ENCODE peak calls at places on chromosomes 12 and 14, in eight cellular contexts. One of them, this sample, is unnamed.
A peak's percentile ranks its signal among the peaks of the same experiment; 100 is the strongest.

GRCh38 chr12:53483225-53483978 is 15.9 kb downstream of the MAP3K12 start:
- DNase-seq in progenitor cell of endocrine pancreas: no peak
- DNase-seq in type B pancreatic cell: no peak
- DNase-seq in CD8-positive, alpha-beta T cell: no peak
- DNase-seq in transverse colon: peak; percentile 44
- DNase-seq in fibroblast of lung: no peak
- DNase-seq in body of pancreas: no peak
- DNase-seq in neural progenitor cell: no peak
- DNase-seq in this sample: no peak

GRCh38 chr12:42716521-42716920 is 127.0 kb upstream of the PRICKLE1 start:
- DNase-seq in progenitor cell of endocrine pancreas: no peak
- DNase-seq in type B pancreatic cell: no peak
- DNase-seq in CD8-positive, alpha-beta T cell: no peak
- DNase-seq in transverse colon: no peak
- DNase-seq in fibroblast of lung: peak; percentile 78
- DNase-seq in body of pancreas: peak; percentile 45
- DNase-seq in neural progenitor cell: no peak
- DNase-seq in this sample: no peak

GRCh38 chr14:52917732-52918131 is 33.1 kb downstream of the FERMT2 start:
- DNase-seq in progenitor cell of endocrine pancreas: no peak
- DNase-seq in type B pancreatic cell: no peak
- DNase-seq in CD8-positive, alpha-beta T cell: no peak
- DNase-seq in transverse colon: no peak
- DNase-seq in fibroblast of lung: no peak
- DNase-seq in body of pancreas: no peak
- DNase-seq in neural progenitor cell: no peak
- DNase-seq in this sample: no peak

GRCh38 chr12:3671330-3672112 is 81.4 kb downstream of the CRACR2A start:
- DNase-seq in progenitor cell of endocrine pancreas: no peak
- DNase-seq in type B pancreatic cell: no peak
- DNase-seq in CD8-positive, alpha-beta T cell: no peak
- DNase-seq in transverse colon: no peak
- DNase-seq in fibroblast of lung: no peak
- DNase-seq in body of pancreas: no peak
- DNase-seq in neural progenitor cell: no peak
- DNase-seq in this sample: no peak

GRCh38 chr12:78684419-78684818 is 180.2 kb upstream of the SYT1 start:
- DNase-seq in progenitor cell of endocrine pancreas: no peak
- DNase-seq in type B pancreatic cell: no peak
- DNase-seq in CD8-positive, alpha-beta T cell: no peak
- DNase-seq in transverse colon: no peak
- DNase-seq in fibroblast of lung: no peak
- DNase-seq in body of pancreas: no peak
- DNase-seq in neural progenitor cell: no peak
- DNase-seq in this sample: no peak

GRCh38 chr12:9049520-9050133 is 60.3 kb downstream of the KLRG1 start:
- DNase-seq in progenitor cell of endocrine pancreas: no peak
- DNase-seq in type B pancreatic cell: no peak
- DNase-seq in CD8-positive, alpha-beta T cell: peak; percentile 30
- DNase-seq in transverse colon: no peak
- DNase-seq in fibroblast of lung: peak; percentile 21
- DNase-seq in body of pancreas: peak; percentile 16
- DNase-seq in neural progenitor cell: peak; percentile 52
- DNase-seq in this sample: peak; percentile 15

GRCh38 chr12:54701940-54702592 is 53.9 kb upstream of the DCD start:
- DNase-seq in progenitor cell of endocrine pancreas: no peak
- DNase-seq in type B pancreatic cell: no peak
- DNase-seq in CD8-positive, alpha-beta T cell: no peak
- DNase-seq in transverse colon: no peak
- DNase-seq in fibroblast of lung: peak; percentile 25
- DNase-seq in body of pancreas: peak; percentile 38
- DNase-seq in neural progenitor cell: peak; percentile 65
- DNase-seq in this sample: no peak

GRCh38 chr12:11805043-11805442 is 155.6 kb downstream of the ETV6 start:
- DNase-seq in progenitor cell of endocrine pancreas: no peak
- DNase-seq in type B pancreatic cell: no peak
- DNase-seq in CD8-positive, alpha-beta T cell: no peak
- DNase-seq in transverse colon: no peak
- DNase-seq in fibroblast of lung: no peak
- DNase-seq in body of pancreas: no peak
- DNase-seq in neural progenitor cell: no peak
- DNase-seq in this sample: no peak

GRCh38 chr12:52713960-52714886 is 10.9 kb upstream of the KRT77 start:
- DNase-seq in progenitor cell of endocrine pancreas: peak; percentile 27
- DNase-seq in type B pancreatic cell: no peak
- DNase-seq in CD8-positive, alpha-beta T cell: peak; percentile 40
- DNase-seq in transverse colon: no peak
- DNase-seq in fibroblast of lung: no peak
- DNase-seq in body of pancreas: no peak
- DNase-seq in neural progenitor cell: peak; percentile 77
- DNase-seq in this sample: peak; percentile 75

GRCh38 chr12:75641031-75641780 is 129.8 kb upstream of the KRR1 start:
- DNase-seq in progenitor cell of endocrine pancreas: no peak
- DNase-seq in type B pancreatic cell: no peak
- DNase-seq in CD8-positive, alpha-beta T cell: no peak
- DNase-seq in transverse colon: peak; percentile 8
- DNase-seq in fibroblast of lung: peak; percentile 99
- DNase-seq in body of pancreas: no peak
- DNase-seq in neural progenitor cell: no peak
- DNase-seq in this sample: no peak

GRCh38 chr12:1605129-1606020 is 11.0 kb upstream of the FBXL14 start:
- DNase-seq in progenitor cell of endocrine pancreas: peak; percentile 59
- DNase-seq in type B pancreatic cell: no peak
- DNase-seq in CD8-positive, alpha-beta T cell: peak; percentile 66
- DNase-seq in transverse colon: peak; percentile 77
- DNase-seq in fibroblast of lung: peak; percentile 79
- DNase-seq in body of pancreas: peak; percentile 88
- DNase-seq in neural progenitor cell: peak; percentile 84
- DNase-seq in this sample: peak; percentile 65

GRCh38 chr14:101334656-101335055 is 226.6 kb upstream of the DIO3 start:
- DNase-seq in progenitor cell of endocrine pancreas: no peak
- DNase-seq in type B pancreatic cell: no peak
- DNase-seq in CD8-positive, alpha-beta T cell: no peak
- DNase-seq in transverse colon: no peak
- DNase-seq in fibroblast of lung: no peak
- DNase-seq in body of pancreas: no peak
- DNase-seq in neural progenitor cell: peak; percentile 87
- DNase-seq in this sample: no peak

GRCh38 chr12:11839093-11839641 is 189.7 kb downstream of the ETV6 start:
- DNase-seq in progenitor cell of endocrine pancreas: no peak
- DNase-seq in type B pancreatic cell: no peak
- DNase-seq in CD8-positive, alpha-beta T cell: no peak
- DNase-seq in transverse colon: peak; percentile 42
- DNase-seq in fibroblast of lung: peak; percentile 87
- DNase-seq in body of pancreas: peak; percentile 62
- DNase-seq in neural progenitor cell: no peak
- DNase-seq in this sample: no peak

GRCh38 chr12:4164591-4165558 is 108.7 kb upstream of the CCND2 start:
- DNase-seq in progenitor cell of endocrine pancreas: peak; percentile 63
- DNase-seq in type B pancreatic cell: peak; percentile 74
- DNase-seq in CD8-positive, alpha-beta T cell: peak; percentile 55
- DNase-seq in transverse colon: peak; percentile 50
- DNase-seq in fibroblast of lung: peak; percentile 74
- DNase-seq in body of pancreas: no peak
- DNase-seq in neural progenitor cell: peak; percentile 66
- DNase-seq in this sample: peak; percentile 76

GRCh38 chr14:53793790-53794560 is 162.7 kb downstream of the BMP4 start:
- DNase-seq in progenitor cell of endocrine pancreas: no peak
- DNase-seq in type B pancreatic cell: no peak
- DNase-seq in CD8-positive, alpha-beta T cell: no peak
- DNase-seq in transverse colon: peak; percentile 11
- DNase-seq in fibroblast of lung: peak; percentile 43
- DNase-seq in body of pancreas: peak; percentile 3
- DNase-seq in neural progenitor cell: no peak
- DNase-seq in this sample: no peak

GRCh38 chr14:36719823-36720222 is 58.2 kb downstream of the PAX9 start:
- DNase-seq in progenitor cell of endocrine pancreas: no peak
- DNase-seq in type B pancreatic cell: no peak
- DNase-seq in CD8-positive, alpha-beta T cell: no peak
- DNase-seq in transverse colon: no peak
- DNase-seq in fibroblast of lung: no peak
- DNase-seq in body of pancreas: no peak
- DNase-seq in neural progenitor cell: no peak
- DNase-seq in this sample: no peak

GRCh38 chr14:51552768-51553426 is 98.8 kb upstream of the FRMD6 start:
- DNase-seq in progenitor cell of endocrine pancreas: no peak
- DNase-seq in type B pancreatic cell: no peak
- DNase-seq in CD8-positive, alpha-beta T cell: no peak
- DNase-seq in transverse colon: no peak
- DNase-seq in fibroblast of lung: peak; percentile 30
- DNase-seq in body of pancreas: peak; percentile 5
- DNase-seq in neural progenitor cell: no peak
- DNase-seq in this sample: no peak

GRCh38 chr14:51554339-51554920 is 97.3 kb upstream of the FRMD6 start:
- DNase-seq in progenitor cell of endocrine pancreas: no peak
- DNase-seq in type B pancreatic cell: no peak
- DNase-seq in CD8-positive, alpha-beta T cell: no peak
- DNase-seq in transverse colon: no peak
- DNase-seq in fibroblast of lung: peak; percentile 96
- DNase-seq in body of pancreas: no peak
- DNase-seq in neural progenitor cell: no peak
- DNase-seq in this sample: no peak

GRCh38 chr14:51552275-51552674 is 99.4 kb upstream of the FRMD6 start:
- DNase-seq in progenitor cell of endocrine pancreas: no peak
- DNase-seq in type B pancreatic cell: no peak
- DNase-seq in CD8-positive, alpha-beta T cell: no peak
- DNase-seq in transverse colon: no peak
- DNase-seq in fibroblast of lung: no peak
- DNase-seq in body of pancreas: no peak
- DNase-seq in neural progenitor cell: peak; percentile 11
- DNase-seq in this sample: no peak

GRCh38 chr14:51554953-51555352 is 96.8 kb upstream of the FRMD6 start:
- DNase-seq in progenitor cell of endocrine pancreas: no peak
- DNase-seq in type B pancreatic cell: no peak
- DNase-seq in CD8-positive, alpha-beta T cell: no peak
- DNase-seq in transverse colon: no peak
- DNase-seq in fibroblast of lung: peak; percentile 58
- DNase-seq in body of pancreas: no peak
- DNase-seq in neural progenitor cell: peak; percentile 10
- DNase-seq in this sample: no peak
- TF ChIP-seq CTCF in progenitor cell of endocrine pancreas: no peak
- TF ChIP-seq CTCF in type B pancreatic cell: no peak
- TF ChIP-seq CTCF in CD8-positive, alpha-beta T cell: no peak
- TF ChIP-seq CTCF in transverse colon: no peak
- TF ChIP-seq CTCF in fibroblast of lung: peak; percentile 30
- TF ChIP-seq CTCF in body of pancreas: no peak
- TF ChIP-seq CTCF in neural progenitor cell: peak; percentile 13
- TF ChIP-seq CTCF in this sample: no peak

DNA sequence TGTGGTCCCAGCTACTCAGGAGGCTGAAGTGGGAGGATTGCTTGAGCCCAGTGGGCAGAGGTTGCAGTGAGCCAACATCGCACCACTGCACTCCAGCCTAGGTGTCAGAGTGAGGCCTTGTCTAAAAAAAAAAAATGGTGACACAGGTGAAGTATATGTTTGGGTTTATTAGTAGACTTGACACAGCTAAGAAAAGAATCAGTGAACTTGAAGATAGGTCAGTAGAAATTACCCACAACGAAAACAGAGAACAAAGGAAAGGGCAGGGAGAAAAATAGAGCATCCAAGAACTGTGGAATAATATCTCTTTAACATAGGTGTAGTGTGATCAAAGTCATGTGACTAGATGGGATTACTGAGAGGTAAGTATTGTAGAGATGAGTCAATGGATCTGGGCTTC is 23.7 kb downstream of the ATF1 start:
- DNase-seq in progenitor cell of endocrine pancreas: no peak
- DNase-seq in type B pancreatic cell: no peak
- DNase-seq in CD8-positive, alpha-beta T cell: no peak
- DNase-seq in transverse colon: no peak
- DNase-seq in fibroblast of lung: no peak
- DNase-seq in body of pancreas: no peak
- DNase-seq in neural progenitor cell: no peak
- DNase-seq in this sample: no peak
- TF ChIP-seq CTCF in progenitor cell of endocrine pancreas: no peak
- TF ChIP-seq CTCF in type B pancreatic cell: no peak
- TF ChIP-seq CTCF in CD8-positive, alpha-beta T cell: no peak
- TF ChIP-seq CTCF in transverse colon: no peak
- TF ChIP-seq CTCF in fibroblast of lung: no peak
- TF ChIP-seq CTCF in body of pancreas: no peak
- TF ChIP-seq CTCF in neural progenitor cell: no peak
- TF ChIP-seq CTCF in this sample: no peak

DNA sequence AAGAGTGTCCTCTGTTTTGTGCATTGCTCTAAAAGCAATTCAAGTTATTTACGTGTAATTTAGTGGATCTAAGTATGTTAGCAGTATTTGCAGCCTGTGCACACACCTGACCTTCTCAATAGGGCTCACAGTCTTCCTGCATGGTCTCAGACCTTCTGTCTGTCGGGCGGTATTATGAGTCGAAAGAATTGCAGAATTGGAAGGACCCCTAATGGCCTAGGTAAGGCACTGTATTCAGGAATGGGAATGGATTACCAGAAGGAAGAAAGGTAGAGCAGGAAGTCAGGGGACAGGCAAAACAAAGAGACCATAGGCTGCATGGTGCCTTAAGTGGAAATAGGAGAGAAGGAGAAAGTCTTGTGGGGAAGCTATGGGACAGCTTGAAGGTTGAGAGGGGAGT is 341.6 kb downstream of the VRK1 start:
- DNase-seq in progenitor cell of endocrine pancreas: no peak
- DNase-seq in type B pancreatic cell: no peak
- DNase-seq in CD8-positive, alpha-beta T cell: no peak
- DNase-seq in transverse colon: no peak
- DNase-seq in fibroblast of lung: no peak
- DNase-seq in body of pancreas: no peak
- DNase-seq in neural progenitor cell: peak; percentile 47
- DNase-seq in this sample: no peak
- TF ChIP-seq CTCF in progenitor cell of endocrine pancreas: peak; percentile 21
- TF ChIP-seq CTCF in type B pancreatic cell: no peak
- TF ChIP-seq CTCF in CD8-positive, alpha-beta T cell: no peak
- TF ChIP-seq CTCF in transverse colon: no peak
- TF ChIP-seq CTCF in fibroblast of lung: no peak
- TF ChIP-seq CTCF in body of pancreas: no peak
- TF ChIP-seq CTCF in neural progenitor cell: peak; percentile 53
- TF ChIP-seq CTCF in this sample: no peak

GRCh38 chr14:93056840-93057585 is 58.7 kb downstream of the ITPK1 start:
- DNase-seq in progenitor cell of endocrine pancreas: no peak
- DNase-seq in type B pancreatic cell: no peak
- DNase-seq in CD8-positive, alpha-beta T cell: no peak
- DNase-seq in transverse colon: no peak
- DNase-seq in fibroblast of lung: no peak
- DNase-seq in body of pancreas: peak; percentile 36
- DNase-seq in neural progenitor cell: no peak
- DNase-seq in this sample: no peak

GRCh38 chr14:93056166-93056839 is 59.4 kb downstream of the ITPK1 start:
- DNase-seq in progenitor cell of endocrine pancreas: no peak
- DNase-seq in type B pancreatic cell: no peak
- DNase-seq in CD8-positive, alpha-beta T cell: peak; percentile 66
- DNase-seq in transverse colon: no peak
- DNase-seq in fibroblast of lung: no peak
- DNase-seq in body of pancreas: no peak
- DNase-seq in neural progenitor cell: peak; percentile 58
- DNase-seq in this sample: peak; percentile 50

GRCh38 chr14:93059260-93059659 is 56.5 kb downstream of the ITPK1 start:
- DNase-seq in progenitor cell of endocrine pancreas: no peak
- DNase-seq in type B pancreatic cell: no peak
- DNase-seq in CD8-positive, alpha-beta T cell: no peak
- DNase-seq in transverse colon: no peak
- DNase-seq in fibroblast of lung: no peak
- DNase-seq in body of pancreas: no peak
- DNase-seq in neural progenitor cell: no peak
- DNase-seq in this sample: no peak

GRCh38 chr14:93055651-93056115 is 60.0 kb downstream of the ITPK1 start:
- DNase-seq in progenitor cell of endocrine pancreas: no peak
- DNase-seq in type B pancreatic cell: no peak
- DNase-seq in CD8-positive, alpha-beta T cell: no peak
- DNase-seq in transverse colon: peak; percentile 91
- DNase-seq in fibroblast of lung: no peak
- DNase-seq in body of pancreas: peak; percentile 65
- DNase-seq in neural progenitor cell: no peak
- DNase-seq in this sample: no peak

GRCh38 chr14:93057586-93058280 is 58.0 kb downstream of the ITPK1 start:
- DNase-seq in progenitor cell of endocrine pancreas: no peak
- DNase-seq in type B pancreatic cell: no peak
- DNase-seq in CD8-positive, alpha-beta T cell: no peak
- DNase-seq in transverse colon: no peak
- DNase-seq in fibroblast of lung: no peak
- DNase-seq in body of pancreas: no peak
- DNase-seq in neural progenitor cell: no peak
- DNase-seq in this sample: no peak
- TF ChIP-seq CTCF in progenitor cell of endocrine pancreas: no peak
- TF ChIP-seq CTCF in type B pancreatic cell: no peak
- TF ChIP-seq CTCF in CD8-positive, alpha-beta T cell: no peak
- TF ChIP-seq CTCF in transverse colon: no peak
- TF ChIP-seq CTCF in fibroblast of lung: no peak
- TF ChIP-seq CTCF in body of pancreas: no peak
- TF ChIP-seq CTCF in neural progenitor cell: no peak
- TF ChIP-seq CTCF in this sample: no peak

This sample was measured in nephron progenitor cell.